ENCODE peak calls at places on chromosomes 13 and 19, in ten cellular contexts. S is foreskin melanocyte; Y is lung; T is activated naive CD4-positive, alpha-beta T cell treated with anti-CD3 and anti-CD28 coated beads for 36 hours; O is stimulated activated CD4-positive, alpha-beta T cell treated with anti-CD3 and anti-CD28 coated beads, TNF-alpha, amount 100 ng/mL, for 48 hours; K is GM04503; R is GM04504; W is activated naive CD8-positive, alpha-beta T cell treated with anti-CD3 and anti-CD28 coated beads for 36 hours; N is heart right ventricle; F is cardiac fibroblast. X is an unnamed sample.
A peak's percentile ranks its signal among the peaks of the same experiment; 100 is the strongest.

GRCh38 chr13:46361535-46361934 is 25.5 kb downstream of the RUBCNL start:
- DNase-seq in F (no peak), O (no peak), W (no peak), T (no peak), R (no peak), S (no peak), Y (no peak), K (no peak), N (no peak), X (no peak)

GRCh38 chr13:109884462-109884861 is 98.1 kb upstream of the IRS2 start:
- DNase-seq in N (no peak), K (no peak), S (no peak), W (no peak), O (no peak), F (no peak), Y (no peak), R (no peak), T (no peak), X (no peak)

GRCh38 chr19:36113895-36114762 is 546 bp downstream of the POLR2I start:
- DNase-seq in S (no peak), K (peak; percentile 12), T (peak; percentile 45), F (peak; percentile 48), R (no peak), Y (peak; percentile 45), N (no peak), W (peak; percentile 27), O (no peak), X (no peak)

GRCh38 chr13:30334663-30335386 is 27.5 kb upstream of the KATNAL1 start:
- DNase-seq in Y (no peak), N (no peak), F (no peak), K (no peak), R (no peak), S (peak; percentile 28), T (peak; percentile 21), O (no peak), W (no peak), X (peak; percentile 50)

GRCh38 chr13:103803349-103803748 is 737.1 kb upstream of the SLC10A2 start:
- DNase-seq in N (no peak), R (no peak), F (no peak), W (no peak), O (no peak), Y (no peak), K (no peak), T (no peak), S (no peak), X (no peak)

GRCh38 chr19:33667141-33667540 is 45.4 kb downstream of the CHST8 start:
- DNase-seq in O (no peak), K (no peak), R (no peak), Y (no peak), S (no peak), W (no peak), N (no peak), T (no peak), F (no peak), X (no peak)

GRCh38 chr13:46831588-46832194 is 34.7 kb upstream of the ESD start:
- DNase-seq in F (peak; percentile 71), T (peak; percentile 63), O (no peak), Y (peak; percentile 34), R (peak; percentile 15), N (no peak), K (no peak), W (peak; percentile 6), S (peak; percentile 52), X (peak; percentile 75)

GRCh38 chr19:4678881-4679379 is 8.8 kb upstream of the MYDGF start:
- DNase-seq in K (no peak), O (peak; percentile 8), T (no peak), R (no peak), S (no peak), N (no peak), F (peak; percentile 5), W (peak; percentile 22), Y (no peak), X (no peak)

GRCh38 chr13:39913928-39914327 is 258.5 kb downstream of the COG6 start:
- DNase-seq in F (peak; percentile 86), O (no peak), T (no peak), Y (no peak), K (no peak), R (peak; percentile 12), S (peak; percentile 83), W (no peak), N (no peak), X (no peak)

GRCh38 chr13:53074119-53074518 is 45.5 kb downstream of the OLFM4 start:
- DNase-seq in O (no peak), S (no peak), Y (no peak), F (no peak), N (no peak), R (no peak), K (no peak), W (no peak), T (no peak), X (no peak)

GRCh38 chr19:13850910-13851753 is 25.8 kb upstream of the NANOS3 start:
- DNase-seq in S (peak; percentile 89), F (peak; percentile 95), K (no peak), O (no peak), W (peak; percentile 61), N (peak; percentile 81), R (peak; percentile 84), Y (peak; percentile 85), T (peak; percentile 50), X (peak; percentile 74)

X was measured in Ammon's horn.